ENCODE peak calls at places on chromosomes 12 and 14, in seven cellular contexts. One of them, this sample, is unnamed.

GRCh38 chr14:100872641-100873071 is 30.9 kb downstream of the RTL1 start:
- DNase-seq in activated CD8-positive, alpha-beta memory T cell treated with anti-CD3 and anti-CD28 coated beads, Interleukin-2, amount 50 U/mL, for 48 hours: no peak
- DNase-seq in NCI-H146: no peak
- DNase-seq in NCI-H1105: no peak
- DNase-seq in activated T-cell treated with anti-CD3 and anti-CD28 coated beads for 4 hours: no peak
- DNase-seq in activated naive CD4-positive, alpha-beta T cell: no peak
- DNase-seq in nucleus accumbens: no peak
- DNase-seq in this sample: no peak

GRCh38 chr14:60655114-60655897 is 6.0 kb upstream of the SIX1 start:
- DNase-seq in activated CD8-positive, alpha-beta memory T cell treated with anti-CD3 and anti-CD28 coated beads, Interleukin-2, amount 50 U/mL, for 48 hours: no peak
- DNase-seq in NCI-H146: no peak
- DNase-seq in NCI-H1105: no peak
- DNase-seq in activated T-cell treated with anti-CD3 and anti-CD28 coated beads for 4 hours: no peak
- DNase-seq in activated naive CD4-positive, alpha-beta T cell: no peak
- DNase-seq in nucleus accumbens: no peak
- DNase-seq in this sample: no peak

GRCh38 chr14:104722938-104723650 is 935 bp upstream of the ADSS1 start:
- DNase-seq in activated CD8-positive, alpha-beta memory T cell treated with anti-CD3 and anti-CD28 coated beads, Interleukin-2, amount 50 U/mL, for 48 hours: peak; percentile 56
- DNase-seq in NCI-H146: no peak
- DNase-seq in NCI-H1105: no peak
- DNase-seq in activated T-cell treated with anti-CD3 and anti-CD28 coated beads for 4 hours: no peak
- DNase-seq in activated naive CD4-positive, alpha-beta T cell: no peak
- DNase-seq in nucleus accumbens: no peak
- DNase-seq in this sample: peak; percentile 18

GRCh38 chr12:107581616-107582015 is 104.0 kb upstream of the PWP1 start:
- DNase-seq in activated CD8-positive, alpha-beta memory T cell treated with anti-CD3 and anti-CD28 coated beads, Interleukin-2, amount 50 U/mL, for 48 hours: no peak
- DNase-seq in NCI-H146: no peak
- DNase-seq in NCI-H1105: no peak
- DNase-seq in activated T-cell treated with anti-CD3 and anti-CD28 coated beads for 4 hours: no peak
- DNase-seq in activated naive CD4-positive, alpha-beta T cell: no peak
- DNase-seq in nucleus accumbens: no peak
- DNase-seq in this sample: no peak

GRCh38 chr14:80850197-80850814 is 91.2 kb downstream of the CEP128 start:
- DNase-seq in activated CD8-positive, alpha-beta memory T cell treated with anti-CD3 and anti-CD28 coated beads, Interleukin-2, amount 50 U/mL, for 48 hours: no peak
- DNase-seq in NCI-H146: peak; percentile 8
- DNase-seq in NCI-H1105: peak; percentile 5
- DNase-seq in activated T-cell treated with anti-CD3 and anti-CD28 coated beads for 4 hours: no peak
- DNase-seq in activated naive CD4-positive, alpha-beta T cell: no peak
- DNase-seq in nucleus accumbens: no peak
- DNase-seq in this sample: peak; percentile 51

GRCh38 chr12:104733717-104734175 is 224.3 kb downstream of the SLC41A2 start:
- DNase-seq in activated CD8-positive, alpha-beta memory T cell treated with anti-CD3 and anti-CD28 coated beads, Interleukin-2, amount 50 U/mL, for 48 hours: peak; percentile 68
- DNase-seq in NCI-H146: no peak
- DNase-seq in NCI-H1105: no peak
- DNase-seq in activated T-cell treated with anti-CD3 and anti-CD28 coated beads for 4 hours: no peak
- DNase-seq in activated naive CD4-positive, alpha-beta T cell: no peak
- DNase-seq in nucleus accumbens: no peak
- DNase-seq in this sample: no peak

GRCh38 chr12:102480401-102480800 is at the start of gene IGF1:
- DNase-seq in activated CD8-positive, alpha-beta memory T cell treated with anti-CD3 and anti-CD28 coated beads, Interleukin-2, amount 50 U/mL, for 48 hours: no peak
- DNase-seq in NCI-H146: no peak
- DNase-seq in NCI-H1105: no peak
- DNase-seq in activated T-cell treated with anti-CD3 and anti-CD28 coated beads for 4 hours: no peak
- DNase-seq in activated naive CD4-positive, alpha-beta T cell: no peak
- DNase-seq in nucleus accumbens: no peak
- DNase-seq in this sample: peak; percentile 66

GRCh38 chr12:104106965-104107364 is 31.0 kb downstream of the NFYB start:
- DNase-seq in activated CD8-positive, alpha-beta memory T cell treated with anti-CD3 and anti-CD28 coated beads, Interleukin-2, amount 50 U/mL, for 48 hours: no peak
- DNase-seq in NCI-H146: no peak
- DNase-seq in NCI-H1105: no peak
- DNase-seq in activated T-cell treated with anti-CD3 and anti-CD28 coated beads for 4 hours: no peak
- DNase-seq in activated naive CD4-positive, alpha-beta T cell: no peak
- DNase-seq in nucleus accumbens: no peak
- DNase-seq in this sample: no peak

GRCh38 chr12:120162763-120163162 is 31.8 kb downstream of the GCN1 start:
- DNase-seq in activated CD8-positive, alpha-beta memory T cell treated with anti-CD3 and anti-CD28 coated beads, Interleukin-2, amount 50 U/mL, for 48 hours: no peak
- DNase-seq in NCI-H146: no peak
- DNase-seq in NCI-H1105: no peak
- DNase-seq in activated T-cell treated with anti-CD3 and anti-CD28 coated beads for 4 hours: no peak
- DNase-seq in activated naive CD4-positive, alpha-beta T cell: no peak
- DNase-seq in nucleus accumbens: no peak
- DNase-seq in this sample: no peak

GRCh38 chr12:52217223-52217622 is 15.8 kb upstream of the KRT7 start:
- DNase-seq in activated CD8-positive, alpha-beta memory T cell treated with anti-CD3 and anti-CD28 coated beads, Interleukin-2, amount 50 U/mL, for 48 hours: no peak
- DNase-seq in NCI-H146: no peak
- DNase-seq in NCI-H1105: peak; percentile 30
- DNase-seq in activated T-cell treated with anti-CD3 and anti-CD28 coated beads for 4 hours: no peak
- DNase-seq in activated naive CD4-positive, alpha-beta T cell: no peak
- DNase-seq in nucleus accumbens: no peak
- DNase-seq in this sample: no peak

GRCh38 chr14:28055008-28055407 is 711.6 kb upstream of the FOXG1 start:
- DNase-seq in activated CD8-positive, alpha-beta memory T cell treated with anti-CD3 and anti-CD28 coated beads, Interleukin-2, amount 50 U/mL, for 48 hours: no peak
- DNase-seq in NCI-H146: no peak
- DNase-seq in NCI-H1105: no peak
- DNase-seq in activated T-cell treated with anti-CD3 and anti-CD28 coated beads for 4 hours: no peak
- DNase-seq in activated naive CD4-positive, alpha-beta T cell: no peak
- DNase-seq in nucleus accumbens: no peak
- DNase-seq in this sample: no peak